ENCODE peak calls at places on chromosomes 16 and 17, in ten cellular contexts. W, X, H, U, V, K, Z, M, S and R are unnamed samples.

GRCh38 chr16:13300066-13300465 is 398.7 kb downstream of the SHISA9 start:
- DNase-seq in W (no peak), X (no peak), H (no peak), U (no peak), V (no peak), K (no peak), Z (no peak), M (no peak), S (no peak), R (no peak)

GRCh38 chr16:35713762-35714650 is 2254.6 kb downstream of the TP53TG3F start:
- DNase-seq in W (no peak), X (no peak), H (no peak), U (no peak), V (no peak), K (no peak), Z (no peak), M (peak), S (no peak), R (no peak)

GRCh38 chr17:79461041-79461440 is 149.8 kb downstream of the RBFOX3 start:
- DNase-seq in W (peak), X (no peak), H (no peak), U (no peak), V (no peak), K (no peak), Z (no peak), M (no peak), S (no peak), R (no peak)

GRCh38 chr16:84618428-84619102 is 687 bp upstream of the COTL1 start:
- DNase-seq in W (peak), X (no peak), H (no peak), U (peak), V (peak), K (peak), Z (no peak), M (peak), S (no peak), R (no peak)

GRCh38 chr17:38745545-38745944 is 2.6 kb downstream of the PCGF2 start:
- DNase-seq in W (no peak), X (no peak), H (no peak), U (peak), V (peak), K (no peak), Z (no peak), M (no peak), S (no peak), R (peak)

GRCh38 chr16:12255473-12255872 is 278.9 kb downstream of the SNX29 start:
- DNase-seq in W (no peak), X (no peak), H (no peak), U (no peak), V (no peak), K (no peak), Z (no peak), M (no peak), S (no peak), R (no peak)

GRCh38 chr17:42967925-42968324 is 3.7 kb upstream of the AARSD1 start:
- DNase-seq in W (no peak), X (no peak), H (no peak), U (no peak), V (no peak), K (no peak), Z (no peak), M (no peak), S (no peak), R (no peak)

GRCh38 chr16:11036040-11036439 is 91.7 kb downstream of the CLEC16A start:
- DNase-seq in W (no peak), X (no peak), H (no peak), U (no peak), V (no peak), K (no peak), Z (no peak), M (no peak), S (no peak), R (peak)

GRCh38 chr16:30658731-30659506 is 688 bp downstream of the FBRS start:
- DNase-seq in W (peak), X (no peak), H (no peak), U (peak), V (peak), K (peak), Z (no peak), M (peak), S (peak), R (no peak)

GRCh38 chr16:78693496-78693895 is 594.0 kb downstream of the WWOX start:
- DNase-seq in W (no peak), X (no peak), H (no peak), U (no peak), V (no peak), K (no peak), Z (no peak), M (no peak), S (no peak), R (no peak)

GRCh38 chr17:31357831-31358400 is 33.6 kb upstream of the RAB11FIP4 start:
- DNase-seq in W (peak), X (no peak), H (no peak), U (peak), V (no peak), K (no peak), Z (no peak), M (no peak), S (no peak), R (no peak)

GRCh38 chr17:43983515-43984411 is 20.7 kb upstream of the NAGS start:
- DNase-seq in W (no peak), X (peak), H (no peak), U (peak), V (no peak), K (no peak), Z (peak), M (peak), S (no peak), R (no peak)

GRCh38 chr17:40541873-40542561 is 23.3 kb downstream of the CCR7 start:
- DNase-seq in W (no peak), X (no peak), H (no peak), U (peak), V (no peak), K (no peak), Z (no peak), M (no peak), S (no peak), R (no peak)

GRCh38 chr17:80228477-80228876 is 8.2 kb downstream of the SLC26A11 start:
- DNase-seq in W (no peak), X (no peak), H (no peak), U (no peak), V (no peak), K (no peak), Z (no peak), M (no peak), S (no peak), R (no peak)

GRCh38 chr16:71775949-71776348 is 32.7 kb downstream of the AP1G1 start:
- DNase-seq in W (no peak), X (no peak), H (no peak), U (no peak), V (no peak), K (no peak), Z (no peak), M (no peak), S (no peak), R (no peak)

GRCh38 chr16:76232704-76233103 is 44.5 kb upstream of the CNTNAP4 start:
- DNase-seq in W (no peak), X (no peak), H (no peak), U (no peak), V (no peak), K (no peak), Z (no peak), M (no peak), S (no peak), R (no peak)

GRCh38 chr16:86077243-86077940 is 178.4 kb downstream of the IRF8 start:
- DNase-seq in W (no peak), X (no peak), H (no peak), U (no peak), V (no peak), K (no peak), Z (no peak), M (no peak), S (no peak), R (peak)